ENCODE peak calls at places on chromosomes 13 and 19, in six cellular contexts. One of them, this sample, is unnamed.

GRCh38 chr13:98796798-98797197 is 44.3 kb upstream of the SLC15A1 start:
- DNase-seq in body of pancreas: no peak
- DNase-seq in brain microvascular endothelial cell: no peak
- DNase-seq in MM.1S: no peak
- DNase-seq in CD4-positive, alpha-beta memory T cell: no peak
- DNase-seq in RWPE2: no peak
- DNase-seq in this sample: no peak

GRCh38 chr13:106423530-106423929 is 111.9 kb downstream of the EFNB2 start:
- DNase-seq in body of pancreas: no peak
- DNase-seq in brain microvascular endothelial cell: no peak
- DNase-seq in MM.1S: no peak
- DNase-seq in CD4-positive, alpha-beta memory T cell: no peak
- DNase-seq in RWPE2: no peak
- DNase-seq in this sample: no peak

GRCh38 chr19:42301646-42302204 is at the start of gene PRR19:
- DNase-seq in body of pancreas: no peak
- DNase-seq in brain microvascular endothelial cell: no peak
- DNase-seq in MM.1S: no peak
- DNase-seq in CD4-positive, alpha-beta memory T cell: no peak
- DNase-seq in RWPE2: no peak
- DNase-seq in this sample: no peak

GRCh38 chr19:45444318-45445041 is 20.8 kb upstream of the ERCC1 start:
- DNase-seq in body of pancreas: peak; percentile 95
- DNase-seq in brain microvascular endothelial cell: peak; percentile 88
- DNase-seq in MM.1S: peak; percentile 89
- DNase-seq in CD4-positive, alpha-beta memory T cell: peak; percentile 82
- DNase-seq in RWPE2: peak; percentile 79
- DNase-seq in this sample: peak; percentile 97

GRCh38 chr13:99969934-99970760 is 1.4 kb downstream of the ZIC5 start:
- DNase-seq in body of pancreas: no peak
- DNase-seq in brain microvascular endothelial cell: no peak
- DNase-seq in MM.1S: peak; percentile 15
- DNase-seq in CD4-positive, alpha-beta memory T cell: peak; percentile 45
- DNase-seq in RWPE2: peak; percentile 34
- DNase-seq in this sample: no peak

GRCh38 chr19:39919976-39920375 is 14.5 kb downstream of the FCGBP start:
- DNase-seq in body of pancreas: no peak
- DNase-seq in brain microvascular endothelial cell: no peak
- DNase-seq in MM.1S: no peak
- DNase-seq in CD4-positive, alpha-beta memory T cell: no peak
- DNase-seq in RWPE2: no peak
- DNase-seq in this sample: no peak

GRCh38 chr13:82571653-82572052 is 1310.6 kb downstream of the SLITRK1 start:
- DNase-seq in body of pancreas: no peak
- DNase-seq in brain microvascular endothelial cell: no peak
- DNase-seq in MM.1S: no peak
- DNase-seq in CD4-positive, alpha-beta memory T cell: no peak
- DNase-seq in RWPE2: no peak
- DNase-seq in this sample: no peak

GRCh38 chr19:51181913-51182419 is 39.9 kb downstream of the SIGLEC7 start:
- DNase-seq in body of pancreas: no peak
- DNase-seq in brain microvascular endothelial cell: no peak
- DNase-seq in MM.1S: no peak
- DNase-seq in CD4-positive, alpha-beta memory T cell: no peak
- DNase-seq in RWPE2: no peak
- DNase-seq in this sample: no peak

GRCh38 chr19:36067681-36068080 is 13.0 kb downstream of the WDR62 start:
- DNase-seq in body of pancreas: no peak
- DNase-seq in brain microvascular endothelial cell: no peak
- DNase-seq in MM.1S: no peak
- DNase-seq in CD4-positive, alpha-beta memory T cell: no peak
- DNase-seq in RWPE2: no peak
- DNase-seq in this sample: no peak

GRCh38 chr13:30857018-30857417 is 49.1 kb upstream of the MEDAG start:
- DNase-seq in body of pancreas: no peak
- DNase-seq in brain microvascular endothelial cell: no peak
- DNase-seq in MM.1S: no peak
- DNase-seq in CD4-positive, alpha-beta memory T cell: no peak
- DNase-seq in RWPE2: no peak
- DNase-seq in this sample: no peak

GRCh38 chr13:52104624-52105023 is 24.2 kb downstream of the NEK5 start:
- DNase-seq in body of pancreas: no peak
- DNase-seq in brain microvascular endothelial cell: no peak
- DNase-seq in MM.1S: no peak
- DNase-seq in CD4-positive, alpha-beta memory T cell: no peak
- DNase-seq in RWPE2: no peak
- DNase-seq in this sample: no peak

GRCh38 chr19:51185868-51186215 is 39.0 kb upstream of the CD33 start:
- DNase-seq in body of pancreas: no peak
- DNase-seq in brain microvascular endothelial cell: no peak
- DNase-seq in MM.1S: no peak
- DNase-seq in CD4-positive, alpha-beta memory T cell: no peak
- DNase-seq in RWPE2: no peak
- DNase-seq in this sample: no peak

GRCh38 chr13:60155978-60156377 is 7.8 kb downstream of the DIAPH3 start:
- DNase-seq in body of pancreas: no peak
- DNase-seq in brain microvascular endothelial cell: no peak
- DNase-seq in MM.1S: no peak
- DNase-seq in CD4-positive, alpha-beta memory T cell: no peak
- DNase-seq in RWPE2: no peak
- DNase-seq in this sample: no peak

GRCh38 chr19:23470873-23471555 is 75.7 kb upstream of the ZNF91 start:
- DNase-seq in body of pancreas: no peak
- DNase-seq in brain microvascular endothelial cell: no peak
- DNase-seq in MM.1S: no peak
- DNase-seq in CD4-positive, alpha-beta memory T cell: no peak
- DNase-seq in RWPE2: no peak
- DNase-seq in this sample: no peak

GRCh38 chr13:110014719-110015118 is 228.3 kb upstream of the IRS2 start:
- DNase-seq in body of pancreas: peak; percentile 85
- DNase-seq in brain microvascular endothelial cell: no peak
- DNase-seq in MM.1S: no peak
- DNase-seq in CD4-positive, alpha-beta memory T cell: no peak
- DNase-seq in RWPE2: peak; percentile 62
- DNase-seq in this sample: no peak

GRCh38 chr13:99281811-99282263 is 23.7 kb upstream of the GPR18 start:
- DNase-seq in body of pancreas: peak; percentile 68
- DNase-seq in brain microvascular endothelial cell: no peak
- DNase-seq in MM.1S: no peak
- DNase-seq in CD4-positive, alpha-beta memory T cell: peak; percentile 72
- DNase-seq in RWPE2: no peak
- DNase-seq in this sample: no peak

GRCh38 chr13:81726037-81726726 is 1385.3 kb upstream of the SPRY2 start:
- DNase-seq in body of pancreas: no peak
- DNase-seq in brain microvascular endothelial cell: no peak
- DNase-seq in MM.1S: no peak
- DNase-seq in CD4-positive, alpha-beta memory T cell: no peak
- DNase-seq in RWPE2: peak; percentile 42
- DNase-seq in this sample: no peak

GRCh38 chr13:97307882-97308624 is 85.9 kb downstream of the MBNL2 start:
- DNase-seq in body of pancreas: peak; percentile 45
- DNase-seq in brain microvascular endothelial cell: peak; percentile 53
- DNase-seq in MM.1S: no peak
- DNase-seq in CD4-positive, alpha-beta memory T cell: no peak
- DNase-seq in RWPE2: no peak
- DNase-seq in this sample: no peak

GRCh38 chr13:52845766-52846566 is 2.5 kb downstream of the PCDH8 start:
- DNase-seq in body of pancreas: peak; percentile 7
- DNase-seq in brain microvascular endothelial cell: no peak
- DNase-seq in MM.1S: no peak
- DNase-seq in CD4-positive, alpha-beta memory T cell: no peak
- DNase-seq in RWPE2: peak; percentile 45
- DNase-seq in this sample: no peak

GRCh38 chr13:103839460-103839859 is 773.2 kb upstream of the SLC10A2 start:
- DNase-seq in body of pancreas: no peak
- DNase-seq in brain microvascular endothelial cell: no peak
- DNase-seq in MM.1S: no peak
- DNase-seq in CD4-positive, alpha-beta memory T cell: no peak
- DNase-seq in RWPE2: no peak
- DNase-seq in this sample: no peak

GRCh38 chr19:10566408-10566657 is 523 bp upstream of the KRI1 start:
- DNase-seq in body of pancreas: no peak
- DNase-seq in brain microvascular endothelial cell: no peak
- DNase-seq in MM.1S: no peak
- DNase-seq in CD4-positive, alpha-beta memory T cell: no peak
- DNase-seq in RWPE2: no peak
- DNase-seq in this sample: no peak

GRCh38 chr19:8017808-8018207 is 12.4 kb upstream of the ELAVL1 start:
- DNase-seq in body of pancreas: no peak
- DNase-seq in brain microvascular endothelial cell: no peak
- DNase-seq in MM.1S: peak; percentile 42
- DNase-seq in CD4-positive, alpha-beta memory T cell: peak; percentile 40
- DNase-seq in RWPE2: no peak
- DNase-seq in this sample: no peak

GRCh38 chr13:107712145-107712544 is 503.2 kb downstream of the LIG4 start:
- DNase-seq in body of pancreas: no peak
- DNase-seq in brain microvascular endothelial cell: no peak
- DNase-seq in MM.1S: no peak
- DNase-seq in CD4-positive, alpha-beta memory T cell: no peak
- DNase-seq in RWPE2: no peak
- DNase-seq in this sample: no peak

GRCh38 chr19:57830071-57830602 is at the start of gene ZNF587B:
- DNase-seq in body of pancreas: peak; percentile 64
- DNase-seq in brain microvascular endothelial cell: peak; percentile 78
- DNase-seq in MM.1S: no peak
- DNase-seq in CD4-positive, alpha-beta memory T cell: peak; percentile 13
- DNase-seq in RWPE2: no peak
- DNase-seq in this sample: peak; percentile 63

GRCh38 chr13:29527916-29528315 is 67.6 kb downstream of the SLC7A1 start:
- DNase-seq in body of pancreas: no peak
- DNase-seq in brain microvascular endothelial cell: no peak
- DNase-seq in MM.1S: no peak
- DNase-seq in CD4-positive, alpha-beta memory T cell: no peak
- DNase-seq in RWPE2: no peak
- DNase-seq in this sample: no peak

GRCh38 chr13:29524641-29525040 is 70.8 kb downstream of the SLC7A1 start:
- DNase-seq in body of pancreas: no peak
- DNase-seq in brain microvascular endothelial cell: no peak
- DNase-seq in MM.1S: no peak
- DNase-seq in CD4-positive, alpha-beta memory T cell: no peak
- DNase-seq in RWPE2: no peak
- DNase-seq in this sample: no peak

GRCh38 chr13:29527511-29527910 is 68.0 kb downstream of the SLC7A1 start:
- DNase-seq in body of pancreas: no peak
- DNase-seq in brain microvascular endothelial cell: no peak
- DNase-seq in MM.1S: no peak
- DNase-seq in CD4-positive, alpha-beta memory T cell: no peak
- DNase-seq in RWPE2: no peak
- DNase-seq in this sample: no peak

GRCh38 chr13:29525757-29526156 is 69.7 kb downstream of the SLC7A1 start:
- DNase-seq in body of pancreas: no peak
- DNase-seq in brain microvascular endothelial cell: no peak
- DNase-seq in MM.1S: no peak
- DNase-seq in CD4-positive, alpha-beta memory T cell: no peak
- DNase-seq in RWPE2: no peak
- DNase-seq in this sample: peak; percentile 13

GRCh38 chr13:29526741-29527140 is 68.7 kb downstream of the SLC7A1 start:
- DNase-seq in body of pancreas: no peak
- DNase-seq in brain microvascular endothelial cell: no peak
- DNase-seq in MM.1S: no peak
- DNase-seq in CD4-positive, alpha-beta memory T cell: no peak
- DNase-seq in RWPE2: no peak
- DNase-seq in this sample: no peak
- H3K36me3 ChIP-seq in body of pancreas: no peaks in the 10 kb centered on the region
- H3K36me3 ChIP-seq in brain microvascular endothelial cell: peaks cover 54% of the 10 kb centered on the region
- H3K36me3 ChIP-seq in MM.1S: no peaks in the 10 kb centered on the region
- H3K36me3 ChIP-seq in CD4-positive, alpha-beta memory T cell: peaks cover 36% of the 10 kb centered on the region
- H3K36me3 ChIP-seq in RWPE2: peaks cover 77% of the 10 kb centered on the region
- H3K36me3 ChIP-seq in this sample: no peaks in the 10 kb centered on the region

GRCh38 chr13:20101467-20102316 is 59.2 kb downstream of the GJA3 start:
- DNase-seq in body of pancreas: no peak
- DNase-seq in brain microvascular endothelial cell: no peak
- DNase-seq in MM.1S: no peak
- DNase-seq in CD4-positive, alpha-beta memory T cell: no peak
- DNase-seq in RWPE2: no peak
- DNase-seq in this sample: no peak
- H3K36me3 ChIP-seq in body of pancreas: no peaks in the 10 kb centered on the region
- H3K36me3 ChIP-seq in brain microvascular endothelial cell: no peaks in the 10 kb centered on the region
- H3K36me3 ChIP-seq in MM.1S: no peaks in the 10 kb centered on the region
- H3K36me3 ChIP-seq in CD4-positive, alpha-beta memory T cell: no peaks in the 10 kb centered on the region
- H3K36me3 ChIP-seq in RWPE2: no peaks in the 10 kb centered on the region
- H3K36me3 ChIP-seq in this sample: no peaks in the 10 kb centered on the region

GRCh38 chr19:47350599-47350998 is 1.5 kb downstream of the DHX34 start:
- DNase-seq in body of pancreas: no peak
- DNase-seq in brain microvascular endothelial cell: no peak
- DNase-seq in MM.1S: no peak
- DNase-seq in CD4-positive, alpha-beta memory T cell: no peak
- DNase-seq in RWPE2: no peak
- DNase-seq in this sample: no peak

GRCh38 chr19:47351545-47351944 is 2.4 kb downstream of the DHX34 start:
- DNase-seq in body of pancreas: no peak
- DNase-seq in brain microvascular endothelial cell: peak; percentile 41
- DNase-seq in MM.1S: no peak
- DNase-seq in CD4-positive, alpha-beta memory T cell: no peak
- DNase-seq in RWPE2: no peak
- DNase-seq in this sample: no peak

GRCh38 chr19:47348819-47349795 is at the start of gene DHX34:
- DNase-seq in body of pancreas: peak; percentile 99
- DNase-seq in brain microvascular endothelial cell: peak; percentile 98
- DNase-seq in MM.1S: peak; percentile 99
- DNase-seq in CD4-positive, alpha-beta memory T cell: peak; percentile 99
- DNase-seq in RWPE2: peak; percentile 96
- DNase-seq in this sample: peak; percentile 100

GRCh38 chr19:47353307-47353712 is 4.2 kb downstream of the DHX34 start:
- DNase-seq in body of pancreas: peak; percentile 72
- DNase-seq in brain microvascular endothelial cell: no peak
- DNase-seq in MM.1S: no peak
- DNase-seq in CD4-positive, alpha-beta memory T cell: no peak
- DNase-seq in RWPE2: no peak
- DNase-seq in this sample: no peak

GRCh38 chr19:47352095-47352494 is 3.0 kb downstream of the DHX34 start:
- DNase-seq in body of pancreas: no peak
- DNase-seq in brain microvascular endothelial cell: no peak
- DNase-seq in MM.1S: no peak
- DNase-seq in CD4-positive, alpha-beta memory T cell: no peak
- DNase-seq in RWPE2: no peak
- DNase-seq in this sample: no peak
- H3K36me3 ChIP-seq in body of pancreas: no peaks in the 10 kb centered on the region
- H3K36me3 ChIP-seq in brain microvascular endothelial cell: peaks cover 39% of the 10 kb centered on the region
- H3K36me3 ChIP-seq in MM.1S: peaks cover 2% of the 10 kb centered on the region
- H3K36me3 ChIP-seq in CD4-positive, alpha-beta memory T cell: peaks cover 28% of the 10 kb centered on the region
- H3K36me3 ChIP-seq in RWPE2: peaks cover 46% of the 10 kb centered on the region
- H3K36me3 ChIP-seq in this sample: no peaks in the 10 kb centered on the region

GRCh38 chr19:49255674-49256073 is 69.3 kb downstream of the SLC6A16 start:
- DNase-seq in body of pancreas: no peak
- DNase-seq in brain microvascular endothelial cell: no peak
- DNase-seq in MM.1S: no peak
- DNase-seq in CD4-positive, alpha-beta memory T cell: no peak
- DNase-seq in RWPE2: no peak
- DNase-seq in this sample: no peak

GRCh38 chr19:49264258-49264657 is 60.7 kb downstream of the SLC6A16 start:
- DNase-seq in body of pancreas: no peak
- DNase-seq in brain microvascular endothelial cell: no peak
- DNase-seq in MM.1S: peak; percentile 90
- DNase-seq in CD4-positive, alpha-beta memory T cell: no peak
- DNase-seq in RWPE2: no peak
- DNase-seq in this sample: no peak

GRCh38 chr19:49256691-49257090 is 68.3 kb downstream of the SLC6A16 start:
- DNase-seq in body of pancreas: no peak
- DNase-seq in brain microvascular endothelial cell: no peak
- DNase-seq in MM.1S: no peak
- DNase-seq in CD4-positive, alpha-beta memory T cell: no peak
- DNase-seq in RWPE2: no peak
- DNase-seq in this sample: no peak

GRCh38 chr19:49261602-49262001 is 63.4 kb downstream of the SLC6A16 start:
- DNase-seq in body of pancreas: no peak
- DNase-seq in brain microvascular endothelial cell: no peak
- DNase-seq in MM.1S: no peak
- DNase-seq in CD4-positive, alpha-beta memory T cell: no peak
- DNase-seq in RWPE2: no peak
- DNase-seq in this sample: no peak
- H3K36me3 ChIP-seq in body of pancreas: no peaks in the 10 kb centered on the region
- H3K36me3 ChIP-seq in brain microvascular endothelial cell: no peaks in the 10 kb centered on the region
- H3K36me3 ChIP-seq in MM.1S: no peaks in the 10 kb centered on the region
- H3K36me3 ChIP-seq in CD4-positive, alpha-beta memory T cell: no peaks in the 10 kb centered on the region
- H3K36me3 ChIP-seq in RWPE2: no peaks in the 10 kb centered on the region
- H3K36me3 ChIP-seq in this sample: no peaks in the 10 kb centered on the region

This sample was measured in ovary.